ENCODE peak calls at places on chromosomes 13 and 19, in nine cellular contexts. One of them, this sample, is unnamed.

GRCh38 chr19:33678796-33679195 is 57.0 kb downstream of the CHST8 start:
- DNase-seq in BJ: no peak
- DNase-seq in substantia nigra: peak; percentile 58
- DNase-seq in EL: no peak
- DNase-seq in A172: no peak
- DNase-seq in A549: no peak
- DNase-seq in T-helper 17 cell: no peak
- DNase-seq in cardiac muscle cell: no peak
- DNase-seq in stimulated activated CD8-positive, alpha-beta memory T cell treated with anti-CD3 and anti-CD28 coated beads, Interleukin-15, amount 100 ng/mL, for 4 hours: no peak
- DNase-seq in this sample: no peak

GRCh38 chr13:49248433-49249002 is 793 bp downstream of the CDADC1 start:
- DNase-seq in BJ: no peak
- DNase-seq in substantia nigra: no peak
- DNase-seq in EL: no peak
- DNase-seq in A172: peak; percentile 2
- DNase-seq in A549: peak; percentile 3
- DNase-seq in T-helper 17 cell: no peak
- DNase-seq in cardiac muscle cell: no peak
- DNase-seq in stimulated activated CD8-positive, alpha-beta memory T cell treated with anti-CD3 and anti-CD28 coated beads, Interleukin-15, amount 100 ng/mL, for 4 hours: no peak
- DNase-seq in this sample: peak; percentile 33

GRCh38 chr13:43354147-43354945 is 331.0 kb downstream of the DNAJC15 start:
- DNase-seq in BJ: no peak
- DNase-seq in substantia nigra: no peak
- DNase-seq in EL: no peak
- DNase-seq in A172: no peak
- DNase-seq in A549: no peak
- DNase-seq in T-helper 17 cell: no peak
- DNase-seq in cardiac muscle cell: no peak
- DNase-seq in stimulated activated CD8-positive, alpha-beta memory T cell treated with anti-CD3 and anti-CD28 coated beads, Interleukin-15, amount 100 ng/mL, for 4 hours: no peak
- DNase-seq in this sample: no peak

GRCh38 chr13:27569405-27569804 is 50.9 kb downstream of the LNX2 start:
- DNase-seq in BJ: no peak
- DNase-seq in substantia nigra: no peak
- DNase-seq in EL: no peak
- DNase-seq in A172: no peak
- DNase-seq in A549: no peak
- DNase-seq in T-helper 17 cell: no peak
- DNase-seq in cardiac muscle cell: no peak
- DNase-seq in stimulated activated CD8-positive, alpha-beta memory T cell treated with anti-CD3 and anti-CD28 coated beads, Interleukin-15, amount 100 ng/mL, for 4 hours: no peak
- DNase-seq in this sample: no peak

GRCh38 chr13:100495455-100495854 is 93.1 kb downstream of the GGACT start:
- DNase-seq in BJ: no peak
- DNase-seq in substantia nigra: no peak
- DNase-seq in EL: no peak
- DNase-seq in A172: no peak
- DNase-seq in A549: no peak
- DNase-seq in T-helper 17 cell: no peak
- DNase-seq in cardiac muscle cell: no peak
- DNase-seq in stimulated activated CD8-positive, alpha-beta memory T cell treated with anti-CD3 and anti-CD28 coated beads, Interleukin-15, amount 100 ng/mL, for 4 hours: no peak
- DNase-seq in this sample: no peak

GRCh38 chr19:51341066-51341465 is 873 bp downstream of the VSIG10L start:
- DNase-seq in BJ: no peak
- DNase-seq in substantia nigra: no peak
- DNase-seq in EL: no peak
- DNase-seq in A172: no peak
- DNase-seq in A549: no peak
- DNase-seq in T-helper 17 cell: no peak
- DNase-seq in cardiac muscle cell: no peak
- DNase-seq in stimulated activated CD8-positive, alpha-beta memory T cell treated with anti-CD3 and anti-CD28 coated beads, Interleukin-15, amount 100 ng/mL, for 4 hours: no peak
- DNase-seq in this sample: no peak

GRCh38 chr19:15836345-15836594 is 20.8 kb upstream of the OR10H1 start:
- DNase-seq in BJ: no peak
- DNase-seq in substantia nigra: no peak
- DNase-seq in EL: no peak
- DNase-seq in A172: no peak
- DNase-seq in A549: no peak
- DNase-seq in T-helper 17 cell: no peak
- DNase-seq in cardiac muscle cell: no peak
- DNase-seq in stimulated activated CD8-positive, alpha-beta memory T cell treated with anti-CD3 and anti-CD28 coated beads, Interleukin-15, amount 100 ng/mL, for 4 hours: no peak
- DNase-seq in this sample: no peak

GRCh38 chr13:32262165-32262564 is 53.0 kb downstream of the ZAR1L start:
- DNase-seq in BJ: no peak
- DNase-seq in substantia nigra: no peak
- DNase-seq in EL: peak; percentile 29
- DNase-seq in A172: no peak
- DNase-seq in A549: no peak
- DNase-seq in T-helper 17 cell: no peak
- DNase-seq in cardiac muscle cell: no peak
- DNase-seq in stimulated activated CD8-positive, alpha-beta memory T cell treated with anti-CD3 and anti-CD28 coated beads, Interleukin-15, amount 100 ng/mL, for 4 hours: no peak
- DNase-seq in this sample: no peak

GRCh38 chr19:53823380-53824120 is 564 bp downstream of the NLRP12 start:
- DNase-seq in BJ: no peak
- DNase-seq in substantia nigra: no peak
- DNase-seq in EL: no peak
- DNase-seq in A172: no peak
- DNase-seq in A549: no peak
- DNase-seq in T-helper 17 cell: no peak
- DNase-seq in cardiac muscle cell: no peak
- DNase-seq in stimulated activated CD8-positive, alpha-beta memory T cell treated with anti-CD3 and anti-CD28 coated beads, Interleukin-15, amount 100 ng/mL, for 4 hours: no peak
- DNase-seq in this sample: no peak

This sample was measured in SW480.